ENCODE peak calls at places on chromosomes 11 and 22, in seven cellular contexts. One of them, this sample, is unnamed.

GRCh38 chr22:44540756-44541670 is 43.0 kb upstream of the RTL6 start:
- DNase-seq in OCI-M1: no peak
- DNase-seq in NCI-H2171 treated with DMSO at 0.1 percent for 48 hours: no peak
- DNase-seq in Calu3: no peak
- DNase-seq in stimulated activated CD8-positive, alpha-beta memory T cell treated with anti-CD3 and anti-CD28 coated beads, Interleukin-4, amount 100 ng/mL, for 4 hours: no peak
- DNase-seq in iris pigment epithelial cell: no peak
- DNase-seq in T-helper 9 cell: no peak
- DNase-seq in this sample: no peak

GRCh38 chr22:49521787-49522224 is 305.9 kb downstream of the BRD1 start:
- DNase-seq in OCI-M1: no peak
- DNase-seq in NCI-H2171 treated with DMSO at 0.1 percent for 48 hours: no peak
- DNase-seq in Calu3: no peak
- DNase-seq in stimulated activated CD8-positive, alpha-beta memory T cell treated with anti-CD3 and anti-CD28 coated beads, Interleukin-4, amount 100 ng/mL, for 4 hours: no peak
- DNase-seq in iris pigment epithelial cell: no peak
- DNase-seq in T-helper 9 cell: no peak
- DNase-seq in this sample: no peak

GRCh38 chr11:72119188-72119587 is 6.7 kb upstream of the ANAPC15 start:
- DNase-seq in OCI-M1: no peak
- DNase-seq in NCI-H2171 treated with DMSO at 0.1 percent for 48 hours: no peak
- DNase-seq in Calu3: no peak
- DNase-seq in stimulated activated CD8-positive, alpha-beta memory T cell treated with anti-CD3 and anti-CD28 coated beads, Interleukin-4, amount 100 ng/mL, for 4 hours: no peak
- DNase-seq in iris pigment epithelial cell: no peak
- DNase-seq in T-helper 9 cell: no peak
- DNase-seq in this sample: peak; percentile 78

GRCh38 chr11:131624526-131624925 is 254.1 kb downstream of the NTM start:
- DNase-seq in OCI-M1: no peak
- DNase-seq in NCI-H2171 treated with DMSO at 0.1 percent for 48 hours: no peak
- DNase-seq in Calu3: no peak
- DNase-seq in stimulated activated CD8-positive, alpha-beta memory T cell treated with anti-CD3 and anti-CD28 coated beads, Interleukin-4, amount 100 ng/mL, for 4 hours: no peak
- DNase-seq in iris pigment epithelial cell: no peak
- DNase-seq in T-helper 9 cell: no peak
- DNase-seq in this sample: no peak

GRCh38 chr11:27462543-27462942 is 10.0 kb downstream of the LGR4 start:
- DNase-seq in OCI-M1: peak; percentile 23
- DNase-seq in NCI-H2171 treated with DMSO at 0.1 percent for 48 hours: no peak
- DNase-seq in Calu3: no peak
- DNase-seq in stimulated activated CD8-positive, alpha-beta memory T cell treated with anti-CD3 and anti-CD28 coated beads, Interleukin-4, amount 100 ng/mL, for 4 hours: no peak
- DNase-seq in iris pigment epithelial cell: peak; percentile 52
- DNase-seq in T-helper 9 cell: no peak
- DNase-seq in this sample: no peak

GRCh38 chr22:20444325-20444724 is 6.7 kb upstream of the SCARF2 start:
- DNase-seq in OCI-M1: no peak
- DNase-seq in NCI-H2171 treated with DMSO at 0.1 percent for 48 hours: no peak
- DNase-seq in Calu3: no peak
- DNase-seq in stimulated activated CD8-positive, alpha-beta memory T cell treated with anti-CD3 and anti-CD28 coated beads, Interleukin-4, amount 100 ng/mL, for 4 hours: no peak
- DNase-seq in iris pigment epithelial cell: no peak
- DNase-seq in T-helper 9 cell: no peak
- DNase-seq in this sample: no peak

GRCh38 chr11:59144096-59144495 is 1.4 kb downstream of the FAM111A start:
- DNase-seq in OCI-M1: peak; percentile 64
- DNase-seq in NCI-H2171 treated with DMSO at 0.1 percent for 48 hours: no peak
- DNase-seq in Calu3: no peak
- DNase-seq in stimulated activated CD8-positive, alpha-beta memory T cell treated with anti-CD3 and anti-CD28 coated beads, Interleukin-4, amount 100 ng/mL, for 4 hours: no peak
- DNase-seq in iris pigment epithelial cell: no peak
- DNase-seq in T-helper 9 cell: no peak
- DNase-seq in this sample: no peak

GRCh38 chr22:28594784-28595324 is 84.8 kb downstream of the TTC28 start:
- DNase-seq in OCI-M1: peak; percentile 82
- DNase-seq in NCI-H2171 treated with DMSO at 0.1 percent for 48 hours: peak; percentile 85
- DNase-seq in Calu3: no peak
- DNase-seq in stimulated activated CD8-positive, alpha-beta memory T cell treated with anti-CD3 and anti-CD28 coated beads, Interleukin-4, amount 100 ng/mL, for 4 hours: no peak
- DNase-seq in iris pigment epithelial cell: peak; percentile 73
- DNase-seq in T-helper 9 cell: no peak
- DNase-seq in this sample: peak; percentile 68

GRCh38 chr11:59053387-59053786 is 32.7 kb upstream of the GLYATL1B start:
- DNase-seq in OCI-M1: peak; percentile 75
- DNase-seq in NCI-H2171 treated with DMSO at 0.1 percent for 48 hours: no peak
- DNase-seq in Calu3: peak; percentile 80
- DNase-seq in stimulated activated CD8-positive, alpha-beta memory T cell treated with anti-CD3 and anti-CD28 coated beads, Interleukin-4, amount 100 ng/mL, for 4 hours: peak; percentile 73
- DNase-seq in iris pigment epithelial cell: peak; percentile 54
- DNase-seq in T-helper 9 cell: peak; percentile 81
- DNase-seq in this sample: peak; percentile 39

GRCh38 chr22:37887610-37888378 is 18.3 kb upstream of the MICALL1 start:
- DNase-seq in OCI-M1: no peak
- DNase-seq in NCI-H2171 treated with DMSO at 0.1 percent for 48 hours: no peak
- DNase-seq in Calu3: no peak
- DNase-seq in stimulated activated CD8-positive, alpha-beta memory T cell treated with anti-CD3 and anti-CD28 coated beads, Interleukin-4, amount 100 ng/mL, for 4 hours: no peak
- DNase-seq in iris pigment epithelial cell: peak; percentile 63
- DNase-seq in T-helper 9 cell: no peak
- DNase-seq in this sample: no peak

GRCh38 chr11:93000511-93001476 is 31.3 kb downstream of the MTNR1B start:
- DNase-seq in OCI-M1: peak; percentile 76
- DNase-seq in NCI-H2171 treated with DMSO at 0.1 percent for 48 hours: no peak
- DNase-seq in Calu3: peak; percentile 8
- DNase-seq in stimulated activated CD8-positive, alpha-beta memory T cell treated with anti-CD3 and anti-CD28 coated beads, Interleukin-4, amount 100 ng/mL, for 4 hours: no peak
- DNase-seq in iris pigment epithelial cell: peak; percentile 94
- DNase-seq in T-helper 9 cell: no peak
- DNase-seq in this sample: no peak

GRCh38 chr11:100003985-100004384 is 683.1 kb upstream of the ARHGAP42 start:
- DNase-seq in OCI-M1: no peak
- DNase-seq in NCI-H2171 treated with DMSO at 0.1 percent for 48 hours: no peak
- DNase-seq in Calu3: no peak
- DNase-seq in stimulated activated CD8-positive, alpha-beta memory T cell treated with anti-CD3 and anti-CD28 coated beads, Interleukin-4, amount 100 ng/mL, for 4 hours: no peak
- DNase-seq in iris pigment epithelial cell: no peak
- DNase-seq in T-helper 9 cell: no peak
- DNase-seq in this sample: no peak

GRCh38 chr11:75615709-75616108 is 53.1 kb downstream of the MAP6 start:
- DNase-seq in OCI-M1: no peak
- DNase-seq in NCI-H2171 treated with DMSO at 0.1 percent for 48 hours: no peak
- DNase-seq in Calu3: no peak
- DNase-seq in stimulated activated CD8-positive, alpha-beta memory T cell treated with anti-CD3 and anti-CD28 coated beads, Interleukin-4, amount 100 ng/mL, for 4 hours: no peak
- DNase-seq in iris pigment epithelial cell: no peak
- DNase-seq in T-helper 9 cell: no peak
- DNase-seq in this sample: no peak

GRCh38 chr11:12216100-12216499 is 105.7 kb downstream of the MICAL2 start:
- DNase-seq in OCI-M1: no peak
- DNase-seq in NCI-H2171 treated with DMSO at 0.1 percent for 48 hours: no peak
- DNase-seq in Calu3: no peak
- DNase-seq in stimulated activated CD8-positive, alpha-beta memory T cell treated with anti-CD3 and anti-CD28 coated beads, Interleukin-4, amount 100 ng/mL, for 4 hours: no peak
- DNase-seq in iris pigment epithelial cell: no peak
- DNase-seq in T-helper 9 cell: no peak
- DNase-seq in this sample: no peak

GRCh38 chr11:132408877-132409276 is 1038.5 kb downstream of the NTM start:
- DNase-seq in OCI-M1: no peak
- DNase-seq in NCI-H2171 treated with DMSO at 0.1 percent for 48 hours: no peak
- DNase-seq in Calu3: no peak
- DNase-seq in stimulated activated CD8-positive, alpha-beta memory T cell treated with anti-CD3 and anti-CD28 coated beads, Interleukin-4, amount 100 ng/mL, for 4 hours: no peak
- DNase-seq in iris pigment epithelial cell: no peak
- DNase-seq in T-helper 9 cell: no peak
- DNase-seq in this sample: no peak

GRCh38 chr11:14902650-14903350 is 10.8 kb upstream of the CYP2R1 start:
- DNase-seq in OCI-M1: no peak
- DNase-seq in NCI-H2171 treated with DMSO at 0.1 percent for 48 hours: no peak
- DNase-seq in Calu3: no peak
- DNase-seq in stimulated activated CD8-positive, alpha-beta memory T cell treated with anti-CD3 and anti-CD28 coated beads, Interleukin-4, amount 100 ng/mL, for 4 hours: no peak
- DNase-seq in iris pigment epithelial cell: peak; percentile 75
- DNase-seq in T-helper 9 cell: no peak
- DNase-seq in this sample: no peak

GRCh38 chr11:116879789-116880402 is 42.5 kb upstream of the APOA1 start:
- DNase-seq in OCI-M1: peak; percentile 89
- DNase-seq in NCI-H2171 treated with DMSO at 0.1 percent for 48 hours: peak; percentile 42
- DNase-seq in Calu3: peak; percentile 23
- DNase-seq in stimulated activated CD8-positive, alpha-beta memory T cell treated with anti-CD3 and anti-CD28 coated beads, Interleukin-4, amount 100 ng/mL, for 4 hours: no peak
- DNase-seq in iris pigment epithelial cell: peak; percentile 83
- DNase-seq in T-helper 9 cell: no peak
- DNase-seq in this sample: peak; percentile 87

GRCh38 chr11:3122775-3123201 is 42.3 kb downstream of the OSBPL5 start:
- DNase-seq in OCI-M1: no peak
- DNase-seq in NCI-H2171 treated with DMSO at 0.1 percent for 48 hours: no peak
- DNase-seq in Calu3: no peak
- DNase-seq in stimulated activated CD8-positive, alpha-beta memory T cell treated with anti-CD3 and anti-CD28 coated beads, Interleukin-4, amount 100 ng/mL, for 4 hours: no peak
- DNase-seq in iris pigment epithelial cell: no peak
- DNase-seq in T-helper 9 cell: no peak
- DNase-seq in this sample: no peak

GRCh38 chr11:109998921-109999320 is 94.3 kb upstream of the ZC3H12C start:
- DNase-seq in OCI-M1: no peak
- DNase-seq in NCI-H2171 treated with DMSO at 0.1 percent for 48 hours: no peak
- DNase-seq in Calu3: no peak
- DNase-seq in stimulated activated CD8-positive, alpha-beta memory T cell treated with anti-CD3 and anti-CD28 coated beads, Interleukin-4, amount 100 ng/mL, for 4 hours: no peak
- DNase-seq in iris pigment epithelial cell: no peak
- DNase-seq in T-helper 9 cell: no peak
- DNase-seq in this sample: no peak

GRCh38 chr11:69102732-69103615 is 52.8 kb upstream of the SMIM38 start:
- DNase-seq in OCI-M1: peak; percentile 72
- DNase-seq in NCI-H2171 treated with DMSO at 0.1 percent for 48 hours: peak; percentile 3
- DNase-seq in Calu3: peak; percentile 38
- DNase-seq in stimulated activated CD8-positive, alpha-beta memory T cell treated with anti-CD3 and anti-CD28 coated beads, Interleukin-4, amount 100 ng/mL, for 4 hours: no peak
- DNase-seq in iris pigment epithelial cell: no peak
- DNase-seq in T-helper 9 cell: no peak
- DNase-seq in this sample: no peak

GRCh38 chr11:65290448-65291165 is 24.1 kb upstream of the CDC42EP2 start:
- DNase-seq in OCI-M1: peak; percentile 58
- DNase-seq in NCI-H2171 treated with DMSO at 0.1 percent for 48 hours: peak; percentile 58
- DNase-seq in Calu3: no peak
- DNase-seq in stimulated activated CD8-positive, alpha-beta memory T cell treated with anti-CD3 and anti-CD28 coated beads, Interleukin-4, amount 100 ng/mL, for 4 hours: no peak
- DNase-seq in iris pigment epithelial cell: peak; percentile 100
- DNase-seq in T-helper 9 cell: no peak
- DNase-seq in this sample: peak; percentile 91

This sample was measured in AML-193.